ENCODE peak calls at places on chromosomes 13 and 19, in seven cellular contexts. J is neural crest cell, M is MCF 10A, R is H9, Z is cardiac fibroblast, A is ascending aorta, W is WTC11. L is an unnamed sample.

GRCh38 chr19:19107663-19108062 is 30.6 kb downstream of the TMEM161A start:
- DNase-seq in J (no peak), M (no peak), R (peak), Z (no peak), A (no peak), W (peak), L (no peak)

GRCh38 chr13:78604782-78605611 is 1.6 kb upstream of the POU4F1 start:
- DNase-seq in J (no peak), M (no peak), R (peak), Z (no peak), A (no peak), W (peak), L (no peak)

GRCh38 chr13:50453238-50453637 is 390.3 kb downstream of the DLEU7 start:
- DNase-seq in J (no peak), M (no peak), R (no peak), Z (peak), A (no peak), W (no peak), L (no peak)

GRCh38 chr19:873084-874019 is 13.9 kb downstream of the CFD start:
- DNase-seq in J (no peak), M (peak), R (peak), Z (peak), A (no peak), W (peak), L (no peak)

GRCh38 chr19:9406798-9407352 is 28.5 kb downstream of the ZNF266 start:
- DNase-seq in J (no peak), M (no peak), R (no peak), Z (peak), A (peak), W (peak), L (no peak)

GRCh38 chr19:41844601-41845000 is at the start of gene LYPD4:
- DNase-seq in J (no peak), M (no peak), R (peak), Z (no peak), A (no peak), W (peak), L (no peak)

GRCh38 chr19:38813323-38813722 is 578 bp upstream of the LGALS4 start:
- DNase-seq in J (no peak), M (no peak), R (no peak), Z (no peak), A (no peak), W (no peak), L (no peak)

GRCh38 chr13:64075543-64076271 is 2660.1 kb upstream of the PCDH20 start:
- DNase-seq in J (no peak), M (no peak), R (no peak), Z (no peak), A (no peak), W (no peak), L (no peak)

GRCh38 chr13:84263354-84264069 is 381.2 kb upstream of the SLITRK1 start:
- DNase-seq in J (no peak), M (no peak), R (no peak), Z (no peak), A (no peak), W (no peak), L (no peak)

GRCh38 chr13:98144501-98145350 is 1.8 kb downstream of the FARP1 start:
- DNase-seq in J (peak), M (peak), R (peak), Z (peak), A (no peak), W (peak), L (peak)

GRCh38 chr13:75870397-75870801 is 234.3 kb downstream of the LMO7 start:
- DNase-seq in J (peak), M (peak), R (no peak), Z (peak), A (no peak), W (no peak), L (no peak)

GRCh38 chr13:80408270-80408669 is 67.3 kb upstream of the SPRY2 start:
- DNase-seq in J (no peak), M (no peak), R (peak), Z (no peak), A (no peak), W (peak), L (no peak)

GRCh38 chr13:50033696-50034095 is 18.5 kb downstream of the KCNRG start:
- DNase-seq in J (no peak), M (no peak), R (no peak), Z (peak), A (no peak), W (no peak), L (no peak)

GRCh38 chr19:16232127-16232526 is 34.4 kb downstream of the AP1M1 start:
- DNase-seq in J (no peak), M (no peak), R (no peak), Z (no peak), A (no peak), W (no peak), L (no peak)

GRCh38 chr19:3683405-3683865 is 16.8 kb downstream of the PIP5K1C start:
- DNase-seq in J (no peak), M (peak), R (peak), Z (peak), A (no peak), W (peak), L (peak)

GRCh38 chr19:51986309-51987291 is at the start of gene ZNF350:
- DNase-seq in J (peak), M (peak), R (peak), Z (peak), A (peak), W (peak), L (peak)

GRCh38 chr19:4051175-4052101 is 15.3 kb downstream of the ZBTB7A start:
- DNase-seq in J (no peak), M (peak), R (no peak), Z (no peak), A (no peak), W (no peak), L (no peak)

GRCh38 chr19:14354445-14354844 is 26.8 kb upstream of the ADGRE5 start:
- DNase-seq in J (no peak), M (no peak), R (no peak), Z (no peak), A (no peak), W (no peak), L (no peak)

GRCh38 chr13:102901615-102902305 is 55.9 kb downstream of the ERCC5 start:
- DNase-seq in J (no peak), M (no peak), R (no peak), Z (no peak), A (no peak), W (no peak), L (no peak)

GRCh38 chr13:102902789-102903347 is 57.0 kb downstream of the ERCC5 start:
- DNase-seq in J (no peak), M (no peak), R (peak), Z (no peak), A (no peak), W (peak), L (no peak)

GRCh38 chr13:102904408-102904862 is 58.6 kb downstream of the ERCC5 start:
- DNase-seq in J (no peak), M (peak), R (no peak), Z (no peak), A (no peak), W (no peak), L (no peak)

GRCh38 chr13:102905905-102906304 is 60.1 kb downstream of the ERCC5 start:
- DNase-seq in J (no peak), M (no peak), R (no peak), Z (no peak), A (no peak), W (no peak), L (no peak)

GRCh38 chr13:102903659-102904407 is 58.0 kb downstream of the ERCC5 start:
- DNase-seq in J (peak), M (peak), R (no peak), Z (peak), A (no peak), W (no peak), L (no peak)
- TF ChIP-seq CTCF in J (peak), M (peak), R (peak), Z (peak), A (no peak), W (peak), L (peak)

GRCh38 chr19:12075538-12076139 is 11.1 kb downstream of the ZNF844 start:
- DNase-seq in J (no peak), M (no peak), R (no peak), Z (no peak), A (no peak), W (no peak), L (no peak)
- TF ChIP-seq CTCF in J (no peak), M (no peak), R (no peak), Z (no peak), A (no peak), W (no peak), L (no peak)

GRCh38 chr13:31334547-31334946 is 134.8 kb downstream of the B3GLCT start:
- DNase-seq in J (no peak), M (no peak), R (no peak), Z (no peak), A (no peak), W (no peak), L (no peak)
- TF ChIP-seq CTCF in J (no peak), M (no peak), R (no peak), Z (no peak), A (no peak), W (no peak), L (no peak)

DNA sequence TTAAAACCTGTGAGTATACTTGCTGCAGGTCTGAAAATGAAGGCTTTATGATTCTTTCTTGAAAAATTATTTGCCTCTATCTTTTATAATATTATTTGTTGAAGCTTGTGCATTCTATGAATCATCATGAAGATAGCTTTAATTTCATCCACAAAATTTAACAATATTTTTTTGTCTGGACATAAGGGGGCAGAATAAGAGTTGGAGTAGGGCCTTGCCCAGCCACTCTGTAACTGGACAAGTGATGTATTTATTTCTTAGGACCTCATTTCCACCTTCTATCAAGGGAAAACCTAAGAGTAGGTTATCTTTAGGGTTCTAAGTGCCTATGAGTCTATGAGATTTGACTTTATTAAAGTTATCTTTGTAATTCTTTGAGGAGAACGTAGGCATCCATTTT is 49.9 kb downstream of the N4BP2L1 start:
- DNase-seq in J (no peak), M (no peak), R (no peak), Z (peak), A (no peak), W (no peak), L (no peak)
- TF ChIP-seq CTCF in J (no peak), M (no peak), R (no peak), Z (no peak), A (no peak), W (no peak), L (no peak)

L was measured in nephron progenitor cell.